ENCODE peak calls at places on chromosomes 12 and 14, in six cellular contexts. One of them, this sample, is unnamed.

GRCh38 chr12:21527451-21528180 is 1.5 kb downstream of the SPX start:
- DNase-seq in HCT116: no peak
- DNase-seq in T47D: no peak
- DNase-seq in SK-N-SH: peak; percentile 69
- DNase-seq in H1: peak; percentile 78
- DNase-seq in HepG2: no peak
- DNase-seq in this sample: peak; percentile 27

GRCh38 chr12:67645571-67645970 is 3.0 kb upstream of the DYRK2 start:
- DNase-seq in SK-N-SH: no peak
- DNase-seq in HCT116: no peak
- DNase-seq in H1: no peak
- DNase-seq in HepG2: no peak
- DNase-seq in T47D: no peak
- DNase-seq in this sample: no peak

GRCh38 chr14:77043177-77043983 is 14.9 kb upstream of the IRF2BPL start:
- DNase-seq in HCT116: no peak
- DNase-seq in H1: no peak
- DNase-seq in HepG2: peak; percentile 89
- DNase-seq in T47D: no peak
- DNase-seq in SK-N-SH: no peak
- DNase-seq in this sample: peak; percentile 60

GRCh38 chr12:108589840-108590229 is 8.0 kb downstream of the TMEM119 start:
- DNase-seq in HepG2: no peak
- DNase-seq in HCT116: no peak
- DNase-seq in T47D: no peak
- DNase-seq in SK-N-SH: no peak
- DNase-seq in H1: no peak
- DNase-seq in this sample: no peak

GRCh38 chr14:68137704-68138619 is 318.4 kb downstream of the RAD51B start:
- DNase-seq in T47D: peak; percentile 51
- DNase-seq in SK-N-SH: peak; percentile 5
- DNase-seq in HepG2: peak; percentile 77
- DNase-seq in HCT116: peak; percentile 84
- DNase-seq in H1: peak; percentile 58
- DNase-seq in this sample: no peak

GRCh38 chr12:132711169-132711843 is 664 bp downstream of the PGAM5 start:
- DNase-seq in HepG2: no peak
- DNase-seq in SK-N-SH: peak; percentile 79
- DNase-seq in H1: peak; percentile 72
- DNase-seq in HCT116: no peak
- DNase-seq in T47D: no peak
- DNase-seq in this sample: no peak

GRCh38 chr14:75141967-75142366 is 15.1 kb upstream of the NEK9 start:
- DNase-seq in HCT116: no peak
- DNase-seq in SK-N-SH: peak; percentile 37
- DNase-seq in T47D: no peak
- DNase-seq in HepG2: peak; percentile 42
- DNase-seq in H1: no peak
- DNase-seq in this sample: no peak

GRCh38 chr14:100849432-100849831 is 23.5 kb downstream of the MEG3 start:
- DNase-seq in T47D: no peak
- DNase-seq in H1: no peak
- DNase-seq in HCT116: no peak
- DNase-seq in HepG2: no peak
- DNase-seq in SK-N-SH: no peak
- DNase-seq in this sample: no peak

GRCh38 chr14:99996951-99997571 is 68.2 kb upstream of the EVL start:
- DNase-seq in H1: no peak
- DNase-seq in HepG2: no peak
- DNase-seq in T47D: no peak
- DNase-seq in SK-N-SH: no peak
- DNase-seq in HCT116: no peak
- DNase-seq in this sample: no peak

GRCh38 chr12:125936502-125936901 is 871.3 kb downstream of the AACS start:
- DNase-seq in SK-N-SH: no peak
- DNase-seq in H1: no peak
- DNase-seq in HepG2: no peak
- DNase-seq in T47D: no peak
- DNase-seq in HCT116: no peak
- DNase-seq in this sample: no peak

GRCh38 chr12:111377440-111377839 is 8.5 kb upstream of the PHETA1 start:
- DNase-seq in HCT116: no peak
- DNase-seq in SK-N-SH: no peak
- DNase-seq in H1: no peak
- DNase-seq in T47D: no peak
- DNase-seq in HepG2: no peak
- DNase-seq in this sample: no peak

GRCh38 chr12:53170245-53170644 is 10.3 kb upstream of the ZNF740 start:
- DNase-seq in HCT116: no peak
- DNase-seq in H1: no peak
- DNase-seq in SK-N-SH: no peak
- DNase-seq in HepG2: no peak
- DNase-seq in T47D: no peak
- DNase-seq in this sample: no peak

GRCh38 chr12:1812650-1813302 is 7.6 kb upstream of the LRTM2 start:
- DNase-seq in HCT116: no peak
- DNase-seq in H1: no peak
- DNase-seq in SK-N-SH: no peak
- DNase-seq in HepG2: peak; percentile 79
- DNase-seq in T47D: no peak
- DNase-seq in this sample: no peak

GRCh38 chr12:59142175-59142574 is 221.9 kb upstream of the LRIG3 start:
- DNase-seq in HepG2: no peak
- DNase-seq in SK-N-SH: no peak
- DNase-seq in H1: no peak
- DNase-seq in HCT116: no peak
- DNase-seq in T47D: no peak
- DNase-seq in this sample: no peak
- TF ChIP-seq JUND in HepG2: no peak
- TF ChIP-seq JUND in SK-N-SH: no peak
- TF ChIP-seq JUND in H1: no peak
- TF ChIP-seq JUND in HCT116: no peak
- TF ChIP-seq JUND in T47D: no peak
- TF ChIP-seq JUND in this sample: no peak

GRCh38 chr14:39430762-39431415 is 1.3 kb downstream of the FBXO33 start:
- DNase-seq in T47D: no peak
- DNase-seq in HCT116: no peak
- DNase-seq in HepG2: peak; percentile 38
- DNase-seq in H1: no peak
- DNase-seq in SK-N-SH: no peak
- DNase-seq in this sample: no peak
- TF ChIP-seq JUND in T47D: no peak
- TF ChIP-seq JUND in HCT116: no peak
- TF ChIP-seq JUND in HepG2: no peak
- TF ChIP-seq JUND in H1: no peak
- TF ChIP-seq JUND in SK-N-SH: no peak
- TF ChIP-seq JUND in this sample: no peak

GRCh38 chr12:89960011-89960507 is 251.4 kb upstream of the ATP2B1 start:
- DNase-seq in HCT116: no peak
- DNase-seq in H1: no peak
- DNase-seq in T47D: no peak
- DNase-seq in SK-N-SH: no peak
- DNase-seq in HepG2: no peak
- DNase-seq in this sample: peak; percentile 68

GRCh38 chr12:89962648-89963047 is 254.0 kb upstream of the ATP2B1 start:
- DNase-seq in HepG2: no peak
- DNase-seq in T47D: no peak
- DNase-seq in HCT116: no peak
- DNase-seq in SK-N-SH: no peak
- DNase-seq in H1: no peak
- DNase-seq in this sample: no peak

GRCh38 chr12:89965993-89966392 is 257.4 kb upstream of the ATP2B1 start:
- DNase-seq in T47D: no peak
- DNase-seq in HCT116: no peak
- DNase-seq in H1: no peak
- DNase-seq in HepG2: no peak
- DNase-seq in SK-N-SH: no peak
- DNase-seq in this sample: no peak

GRCh38 chr12:89959188-89959587 is 250.6 kb upstream of the ATP2B1 start:
- DNase-seq in T47D: no peak
- DNase-seq in SK-N-SH: no peak
- DNase-seq in HepG2: no peak
- DNase-seq in HCT116: no peak
- DNase-seq in H1: no peak
- DNase-seq in this sample: no peak

DNA sequence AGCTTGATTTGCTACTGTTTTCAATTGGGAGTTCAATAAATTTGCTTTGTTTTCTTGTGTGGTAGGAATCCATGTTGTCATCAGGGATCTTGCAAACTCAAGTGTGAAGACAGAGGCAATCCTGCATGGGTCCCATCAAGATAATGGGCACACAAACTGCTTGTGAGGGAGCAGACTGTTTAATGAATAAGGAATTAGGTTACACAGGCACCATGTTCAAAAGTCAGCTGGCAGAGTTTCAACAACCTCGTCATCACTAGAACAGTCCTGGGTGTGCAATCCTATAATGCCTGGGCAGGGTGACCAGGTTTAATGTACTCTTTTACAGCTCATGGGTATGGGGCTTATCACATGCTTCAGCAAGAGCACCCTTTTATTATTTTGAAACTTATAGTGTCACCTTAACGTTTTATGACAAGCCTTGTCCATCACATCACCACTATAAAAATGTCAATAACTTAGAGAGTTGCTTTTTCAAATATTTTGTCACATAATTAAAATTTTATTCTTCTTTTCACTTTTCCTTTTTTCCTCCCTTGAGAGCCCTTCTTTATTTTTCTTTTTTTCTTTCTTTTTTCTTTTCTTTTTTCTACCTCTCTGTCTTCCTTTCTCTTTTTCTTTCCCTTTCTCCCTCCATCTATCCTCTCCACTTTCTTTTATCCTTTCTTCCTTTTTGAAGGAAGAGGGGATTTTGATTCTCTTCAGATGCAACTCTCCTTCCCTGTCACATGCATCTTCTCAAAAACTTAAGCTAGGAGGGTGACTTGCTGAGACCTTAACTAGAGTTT is 252.2 kb upstream of the ATP2B1 start:
- DNase-seq in HCT116: no peak
- DNase-seq in HepG2: no peak
- DNase-seq in H1: no peak
- DNase-seq in SK-N-SH: no peak
- DNase-seq in T47D: no peak
- DNase-seq in this sample: no peak
- TF ChIP-seq JUND in HCT116: no peak
- TF ChIP-seq JUND in HepG2: no peak
- TF ChIP-seq JUND in H1: no peak
- TF ChIP-seq JUND in SK-N-SH: no peak
- TF ChIP-seq JUND in T47D: no peak
- TF ChIP-seq JUND in this sample: no peak

GRCh38 chr12:12718382-12718761 is 1.2 kb downstream of the CDKN1B start:
- DNase-seq in H1: no peak
- DNase-seq in HCT116: no peak
- DNase-seq in HepG2: no peak
- DNase-seq in T47D: no peak
- DNase-seq in SK-N-SH: no peak
- DNase-seq in this sample: no peak
- TF ChIP-seq JUND in H1: no peak
- TF ChIP-seq JUND in HCT116: no peak
- TF ChIP-seq JUND in HepG2: no peak
- TF ChIP-seq JUND in T47D: no peak
- TF ChIP-seq JUND in SK-N-SH: no peak
- TF ChIP-seq JUND in this sample: no peak

GRCh38 chr14:49553892-49554291 is 32.3 kb downstream of the RPS29 start:
- DNase-seq in T47D: no peak
- DNase-seq in HepG2: no peak
- DNase-seq in HCT116: no peak
- DNase-seq in SK-N-SH: no peak
- DNase-seq in H1: no peak
- DNase-seq in this sample: no peak

GRCh38 chr14:49550284-49551184 is 35.6 kb downstream of the RPS29 start:
- DNase-seq in H1: no peak
- DNase-seq in HCT116: peak; percentile 8
- DNase-seq in HepG2: peak; percentile 12
- DNase-seq in T47D: peak; percentile 53
- DNase-seq in SK-N-SH: peak; percentile 26
- DNase-seq in this sample: no peak

GRCh38 chr14:49553106-49553505 is 33.1 kb downstream of the RPS29 start:
- DNase-seq in H1: no peak
- DNase-seq in HepG2: no peak
- DNase-seq in HCT116: no peak
- DNase-seq in SK-N-SH: no peak
- DNase-seq in T47D: no peak
- DNase-seq in this sample: no peak

GRCh38 chr14:49551569-49551968 is 34.6 kb downstream of the RPS29 start:
- DNase-seq in H1: no peak
- DNase-seq in T47D: no peak
- DNase-seq in HepG2: no peak
- DNase-seq in HCT116: no peak
- DNase-seq in SK-N-SH: no peak
- DNase-seq in this sample: no peak

DNA sequence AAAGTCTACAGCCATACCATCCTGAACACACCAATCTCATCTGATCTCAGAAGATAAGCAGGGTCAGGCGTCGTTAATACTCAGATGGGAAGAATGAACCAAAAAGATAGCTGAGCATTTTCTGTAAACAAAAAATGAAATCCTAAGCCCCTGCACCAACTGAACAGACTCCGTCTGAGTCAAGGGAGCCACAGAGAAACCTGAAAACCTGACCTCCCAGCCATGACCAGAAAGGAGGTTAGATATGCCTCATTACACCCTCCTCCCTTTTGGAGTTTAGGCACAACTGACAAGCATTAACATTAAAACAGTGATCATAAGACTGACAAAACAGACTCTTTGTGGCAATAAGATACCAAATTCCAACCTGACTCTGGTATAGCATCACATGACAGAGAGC is 33.5 kb downstream of the RPS29 start:
- DNase-seq in H1: no peak
- DNase-seq in SK-N-SH: no peak
- DNase-seq in T47D: no peak
- DNase-seq in HepG2: no peak
- DNase-seq in HCT116: no peak
- DNase-seq in this sample: no peak
- TF ChIP-seq JUND in H1: no peak
- TF ChIP-seq JUND in SK-N-SH: no peak
- TF ChIP-seq JUND in T47D: no peak
- TF ChIP-seq JUND in HepG2: no peak
- TF ChIP-seq JUND in HCT116: no peak
- TF ChIP-seq JUND in this sample: no peak

This sample was measured in GM12878.